ENCODE peak calls at places on chromosomes 6 and 20, in eight cellular contexts. O is OCI-LY7, I is GM23248, F is GM23338, G is neural progenitor cell, B is SK-N-SH, S is HCT116, R is PC-3. J is an unnamed sample.

GRCh38 chr6:166671434-166672061 is 44.5 kb upstream of the RPS6KA2 start:
- DNase-seq in I (no peak), S (no peak), O (peak), R (peak), B (peak), F (no peak), G (no peak), J (peak)

GRCh38 chr20:35592339-35592960 is 23.2 kb upstream of the SPAG4 start:
- DNase-seq in G (no peak), R (no peak), F (no peak), S (no peak), O (no peak), B (no peak), I (no peak), J (no peak)

GRCh38 chr6:41937881-41938574 is 3.6 kb downstream of the CCND3 start:
- DNase-seq in F (no peak), I (no peak), O (peak), B (no peak), S (no peak), G (no peak), R (no peak), J (no peak)

GRCh38 chr20:53897884-53898557 is 172.4 kb downstream of the BCAS1 start:
- DNase-seq in I (no peak), G (peak), B (no peak), S (no peak), O (no peak), F (no peak), R (no peak), J (no peak)

GRCh38 chr6:140058846-140059245 is 684.4 kb upstream of the CITED2 start:
- DNase-seq in B (no peak), R (no peak), S (no peak), G (no peak), O (no peak), F (no peak), I (no peak), J (no peak)

GRCh38 chr20:59518881-59519706 is 85.2 kb upstream of the PHACTR3 start:
- DNase-seq in F (peak), G (peak), O (peak), I (peak), S (peak), R (peak), B (peak), J (peak)

GRCh38 chr6:105317607-105318533 is 85.0 kb downstream of the PREP start:
- DNase-seq in F (peak), I (no peak), S (peak), G (peak), B (no peak), R (peak), O (peak), J (no peak)

GRCh38 chr6:69867075-69867911 is 937 bp downstream of the COL19A1 start:
- DNase-seq in R (peak), I (peak), F (peak), S (no peak), B (peak), O (peak), G (peak), J (peak)

GRCh38 chr20:36847009-36847709 is 28.8 kb upstream of the TLDC2 start:
- DNase-seq in F (no peak), R (no peak), G (peak), O (no peak), B (no peak), I (peak), S (no peak), J (peak)

GRCh38 chr6:47034421-47034820 is 7.7 kb downstream of the ADGRF1 start:
- DNase-seq in B (no peak), O (no peak), F (no peak), I (no peak), S (no peak), R (peak), G (no peak), J (no peak)

GRCh38 chr6:39901670-39902069 is 32.6 kb downstream of the MOCS1 start:
- DNase-seq in G (no peak), B (no peak), F (no peak), I (no peak), O (no peak), R (no peak), S (no peak), J (no peak)

GRCh38 chr6:68711386-68712000 is 76.4 kb downstream of the ADGRB3 start:
- DNase-seq in B (no peak), G (no peak), F (no peak), S (no peak), O (no peak), R (no peak), I (no peak), J (no peak)

GRCh38 chr20:35329435-35330139 is 37.4 kb upstream of the FAM83C start:
- DNase-seq in S (no peak), I (peak), O (peak), F (peak), G (peak), B (peak), R (peak), J (peak)

GRCh38 chr20:3233131-3233990 is 5.6 kb downstream of the SLC4A11 start:
- DNase-seq in I (no peak), O (no peak), F (no peak), B (no peak), R (no peak), S (no peak), G (no peak), J (no peak)

GRCh38 chr6:135351635-135352034 is 145.9 kb downstream of the AHI1 start:
- DNase-seq in S (no peak), R (no peak), F (no peak), O (no peak), B (no peak), I (no peak), G (no peak), J (no peak)

GRCh38 chr6:41917528-41917927 is 3.4 kb downstream of the MED20 start:
- DNase-seq in G (no peak), S (peak), F (no peak), O (no peak), B (no peak), R (peak), I (peak), J (no peak)

GRCh38 chr6:128118401-128118800 is 217.5 kb upstream of the THEMIS start:
- DNase-seq in S (no peak), R (no peak), I (peak), F (no peak), O (no peak), B (no peak), G (no peak), J (no peak)

GRCh38 chr20:3923818-3924217 is 34.6 kb downstream of the PANK2 start:
- DNase-seq in O (no peak), B (no peak), S (no peak), F (no peak), I (peak), R (no peak), G (no peak), J (no peak)

GRCh38 chr20:50193851-50194830 is 3.5 kb downstream of the CEBPB start:
- DNase-seq in I (peak), G (peak), R (no peak), O (no peak), S (no peak), B (no peak), F (peak), J (no peak)

GRCh38 chr6:46491789-46492547 is 719 bp upstream of the RCAN2 start:
- DNase-seq in O (peak), G (peak), R (peak), I (peak), S (peak), F (peak), B (peak), J (peak)

GRCh38 chr6:13431861-13432465 is 55.4 kb downstream of the GFOD1 start:
- DNase-seq in G (no peak), O (no peak), R (peak), B (no peak), I (peak), F (no peak), S (no peak), J (no peak)

GRCh38 chr20:4740774-4741431 is 19.2 kb downstream of the PRND start:
- DNase-seq in O (peak), I (peak), F (peak), R (peak), S (peak), G (peak), B (peak), J (peak)

GRCh38 chr6:44073612-44074382 is 53.5 kb downstream of the MRPL14 start:
- DNase-seq in G (no peak), I (peak), B (peak), R (no peak), O (peak), S (no peak), F (peak), J (no peak)

GRCh38 chr6:154154389-154154967 is 115.4 kb downstream of the OPRM1 start:
- DNase-seq in F (peak), I (peak), R (peak), G (peak), B (peak), S (peak), O (peak), J (peak)

GRCh38 chr6:36663504-36664446 is 14.7 kb upstream of the CDKN1A start:
- DNase-seq in O (no peak), G (no peak), R (no peak), B (no peak), S (no peak), I (no peak), F (no peak), J (no peak)

GRCh38 chr20:45300961-45301360 is 5.7 kb upstream of the RBPJL start:
- DNase-seq in R (peak), B (peak), S (peak), O (peak), F (peak), I (peak), G (peak), J (no peak)

GRCh38 chr6:108565091-108565766 is 4.5 kb downstream of the FOXO3 start:
- DNase-seq in S (no peak), I (peak), B (no peak), F (no peak), G (no peak), R (peak), O (peak), J (no peak)

GRCh38 chr20:1828786-1829131 is 66.4 kb upstream of the SIRPA start:
- DNase-seq in G (no peak), F (no peak), I (no peak), O (no peak), R (no peak), B (no peak), S (no peak), J (no peak)

GRCh38 chr6:49541210-49541724 is 9.2 kb upstream of the C6orf141 start:
- DNase-seq in O (no peak), R (peak), S (peak), I (peak), B (no peak), G (no peak), F (no peak), J (peak)

GRCh38 chr6:64100702-64101101 is 465.1 kb downstream of the PHF3 start:
- DNase-seq in S (no peak), F (peak), O (no peak), R (no peak), B (no peak), I (no peak), G (no peak), J (no peak)

GRCh38 chr6:149859368-149859767 is 4.8 kb downstream of the LRP11 start:
- DNase-seq in B (no peak), I (peak), G (no peak), R (no peak), F (no peak), S (no peak), O (no peak), J (peak)

GRCh38 chr6:90905351-90905750 is 318.5 kb upstream of the MAP3K7 start:
- DNase-seq in O (no peak), G (no peak), B (no peak), F (no peak), I (no peak), S (no peak), R (no peak), J (no peak)

GRCh38 chr20:59403261-59403961 is 103.0 kb downstream of the EDN3 start:
- DNase-seq in F (peak), S (no peak), I (peak), B (peak), G (peak), R (peak), O (peak), J (peak)

GRCh38 chr6:121666809-121667208 is 231.4 kb downstream of the GJA1 start:
- DNase-seq in B (no peak), G (no peak), F (no peak), S (peak), R (peak), I (peak), O (no peak), J (peak)

GRCh38 chr6:41597246-41598000 is 40.8 kb upstream of the MDFI start:
- DNase-seq in F (no peak), B (no peak), R (no peak), O (no peak), I (no peak), S (no peak), G (no peak), J (peak)

GRCh38 chr6:47587503-47587902 is 109.9 kb downstream of the CD2AP start:
- DNase-seq in B (no peak), F (no peak), G (no peak), O (no peak), I (peak), S (no peak), R (peak), J (no peak)

GRCh38 chr20:32991386-32991785 is 12.8 kb downstream of the SUN5 start:
- DNase-seq in S (no peak), R (no peak), O (no peak), F (no peak), I (no peak), G (no peak), B (no peak), J (no peak)

GRCh38 chr6:169997187-169997929 is 245.9 kb downstream of the ERMARD start:
- DNase-seq in I (no peak), S (no peak), F (no peak), R (no peak), B (no peak), G (no peak), O (no peak), J (no peak)

GRCh38 chr20:62307226-62308101 is 4.7 kb downstream of the ADRM1 start:
- DNase-seq in R (peak), F (no peak), I (no peak), B (no peak), G (no peak), S (no peak), O (no peak), J (no peak)

GRCh38 chr20:62305149-62305764 is 2.5 kb downstream of the ADRM1 start:
- DNase-seq in F (no peak), S (no peak), I (peak), B (no peak), R (peak), G (no peak), O (no peak), J (no peak)

GRCh38 chr20:62306440-62307187 is 3.8 kb downstream of the ADRM1 start:
- DNase-seq in I (no peak), O (no peak), F (no peak), G (no peak), R (no peak), B (no peak), S (no peak), J (no peak)

GRCh38 chr20:62304331-62305148 is 1.7 kb downstream of the ADRM1 start:
- DNase-seq in S (no peak), B (no peak), I (no peak), G (no peak), F (no peak), O (no peak), R (peak), J (no peak)

DNA sequence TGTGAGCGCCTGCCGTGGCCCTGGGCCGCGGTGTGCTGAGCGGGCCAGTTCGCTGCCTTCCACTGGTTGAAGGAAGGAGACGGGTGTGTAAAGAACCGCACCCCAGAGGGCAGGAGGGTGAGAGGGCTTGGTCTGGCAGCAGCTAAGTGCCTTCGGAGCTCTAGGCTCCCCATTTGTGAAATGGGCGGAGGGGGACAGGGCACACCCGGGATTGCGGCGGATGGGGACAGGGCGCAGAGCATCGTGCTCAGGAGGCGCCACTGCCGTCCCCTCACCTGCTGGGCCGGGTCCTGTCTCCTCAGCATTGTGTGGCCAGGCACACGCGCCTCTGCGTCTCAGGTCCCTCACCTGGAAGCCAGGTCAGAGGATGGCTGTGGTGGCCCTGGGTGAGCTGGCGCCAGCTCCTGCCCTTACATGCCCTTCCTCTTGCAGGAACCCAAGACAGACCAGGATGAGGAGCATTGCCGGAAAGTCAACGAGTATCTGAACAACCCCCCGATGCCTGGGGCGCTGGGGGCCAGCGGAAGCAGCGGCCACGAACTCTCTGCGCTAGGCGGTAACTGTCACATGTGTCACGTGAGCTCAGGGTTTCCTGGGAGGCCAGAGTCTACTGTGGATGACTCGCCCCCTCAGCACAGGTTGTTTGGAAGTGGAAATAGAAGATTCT is 3.1 kb downstream of the ADRM1 start:
- DNase-seq in S (no peak), I (no peak), O (no peak), G (no peak), B (no peak), R (peak), F (no peak), J (no peak)
- TF ChIP-seq EZH2phosphoT487 in S (no peak), I (no peak), O (no peak), G (no peak), B (no peak), R (no peak), F (no peak), J (no peak)

GRCh38 chr20:46548688-46549087 is 1.8 kb downstream of the OCSTAMP start:
- DNase-seq in I (no peak), F (no peak), S (no peak), G (no peak), O (no peak), R (no peak), B (no peak), J (no peak)

GRCh38 chr20:46549188-46549967 is 1.1 kb downstream of the OCSTAMP start:
- DNase-seq in F (no peak), S (no peak), R (no peak), O (no peak), B (no peak), I (no peak), G (no peak), J (no peak)

GRCh38 chr20:46546936-46547335 is 3.5 kb downstream of the OCSTAMP start:
- DNase-seq in G (no peak), R (no peak), S (no peak), F (no peak), B (no peak), I (no peak), O (no peak), J (no peak)

GRCh38 chr20:46546293-46546692 is 4.2 kb downstream of the OCSTAMP start:
- DNase-seq in O (no peak), S (no peak), R (no peak), B (peak), I (no peak), F (no peak), G (no peak), J (no peak)

DNA sequence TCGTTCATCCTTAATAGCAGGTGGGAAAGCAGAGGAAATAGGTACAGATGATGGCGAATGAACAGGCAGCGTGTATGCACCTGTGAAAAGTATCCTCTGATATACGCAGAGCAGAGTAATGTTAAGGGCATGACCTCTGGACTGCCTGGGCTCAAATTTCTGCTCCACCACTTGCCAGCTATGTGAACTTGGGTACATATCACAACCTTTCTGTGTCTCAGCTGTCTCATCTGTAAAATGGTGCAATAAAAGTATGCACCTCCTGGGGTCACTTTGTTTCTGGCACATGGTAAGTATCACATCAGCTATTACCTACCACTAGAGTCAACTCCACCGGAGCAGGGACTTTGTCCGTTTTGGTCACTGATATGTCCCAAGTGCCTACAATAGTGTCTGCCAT is 2.5 kb downstream of the OCSTAMP start:
- DNase-seq in I (no peak), O (no peak), R (no peak), G (no peak), B (no peak), F (no peak), S (no peak), J (no peak)
- H3K4me2 ChIP-seq in I (no peak), O (no peak), R (no peak), G (no peak), B (no peak), F (no peak), S (no peak), J (no peak)

DNA sequence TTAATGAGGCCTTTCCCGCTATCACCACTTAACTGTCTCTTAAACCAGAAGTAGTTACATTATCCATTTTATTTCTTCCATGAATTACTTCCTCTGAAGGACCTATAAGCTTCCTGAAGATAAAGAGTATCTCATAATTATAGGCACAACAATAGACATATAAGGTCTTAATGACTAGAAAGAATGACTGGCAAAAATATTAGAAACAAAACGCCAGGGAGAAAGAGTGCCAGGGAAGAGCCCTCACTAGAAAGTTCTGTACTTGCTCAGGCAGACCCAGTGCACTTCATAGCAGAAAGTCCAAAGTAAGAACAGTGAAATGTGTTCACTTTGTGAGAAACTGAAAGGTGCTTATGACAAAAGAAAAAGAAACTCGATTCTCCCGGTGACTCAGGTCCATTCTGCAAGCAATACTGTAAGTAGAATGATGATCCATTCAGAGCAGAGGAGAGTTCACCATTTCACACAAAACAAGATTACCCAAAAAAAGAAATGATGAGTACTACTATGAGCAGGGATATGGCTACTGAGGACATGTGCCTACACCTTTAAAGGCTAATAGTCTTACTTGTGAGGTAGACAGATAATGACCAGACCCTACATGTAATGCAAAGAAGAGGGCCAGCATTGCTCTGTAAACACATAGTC is 5.5 kb downstream of the ZNF334 start:
- DNase-seq in F (no peak), R (no peak), B (no peak), O (no peak), G (no peak), I (no peak), S (no peak), J (no peak)
- TF ChIP-seq EZH2phosphoT487 in F (no peak), R (no peak), B (no peak), O (no peak), G (no peak), I (no peak), S (no peak), J (no peak)

GRCh38 chr20:38607351-38607750 is 5.7 kb downstream of the ARHGAP40 start:
- DNase-seq in I (no peak), G (no peak), O (no peak), S (no peak), R (no peak), B (no peak), F (peak), J (no peak)

GRCh38 chr20:38612921-38613320 is 11.3 kb downstream of the ARHGAP40 start:
- DNase-seq in G (no peak), S (no peak), O (no peak), B (no peak), R (no peak), F (no peak), I (no peak), J (no peak)

GRCh38 chr20:38608188-38608587 is 6.6 kb downstream of the ARHGAP40 start:
- DNase-seq in B (no peak), S (no peak), R (no peak), O (no peak), G (no peak), I (no peak), F (peak), J (no peak)

GRCh38 chr20:38609828-38610227 is 8.2 kb downstream of the ARHGAP40 start:
- DNase-seq in I (peak), S (no peak), O (no peak), F (peak), R (no peak), G (peak), B (peak), J (no peak)

GRCh38 chr20:38610521-38610920 is 8.9 kb downstream of the ARHGAP40 start:
- DNase-seq in G (no peak), I (peak), F (no peak), S (no peak), B (no peak), R (peak), O (no peak), J (no peak)
- H3K4me2 ChIP-seq in G (no peak), I (no peak), F (no peak), S (no peak), B (no peak), R (peak), O (no peak), J (no peak)